ENCODE peak calls at places on chromosomes 2 and 18, in ten cellular contexts. B, T, N, V, G, W, X, L, S and Z are unnamed samples.

GRCh38 chr2:8157621-8158020 is 524.2 kb upstream of the ID2 start:
- DNase-seq in T (no peak), S (no peak), N (no peak), L (no peak), V (no peak), G (no peak), X (no peak), W (no peak), B (no peak), Z (no peak)

GRCh38 chr2:223537669-223538601 is 64.2 kb downstream of the SCG2 start:
- DNase-seq in B (no peak), G (peak), X (peak), V (no peak), N (no peak), S (peak), T (no peak), L (no peak), W (no peak), Z (no peak)

GRCh38 chr18:64165906-64166305 is 17.0 kb upstream of the LINC00305 start:
- DNase-seq in W (no peak), L (no peak), B (no peak), S (no peak), N (no peak), T (peak), X (no peak), G (no peak), V (no peak), Z (no peak)

GRCh38 chr2:72952110-72952823 is 34.9 kb downstream of the EMX1 start:
- DNase-seq in X (no peak), T (no peak), W (peak), S (no peak), B (no peak), N (no peak), G (peak), L (no peak), V (no peak), Z (no peak)

GRCh38 chr2:8565399-8566154 is 116.3 kb upstream of the ID2 start:
- DNase-seq in T (no peak), N (no peak), V (no peak), W (no peak), X (no peak), G (no peak), L (no peak), S (no peak), B (no peak), Z (no peak)

GRCh38 chr2:102273619-102274211 is 37.6 kb upstream of the IL1RL1 start:
- DNase-seq in G (no peak), N (no peak), T (no peak), B (no peak), V (no peak), S (no peak), X (no peak), L (no peak), W (no peak), Z (no peak)

GRCh38 chr18:61722247-61722646 is 170.6 kb downstream of the RNF152 start:
- DNase-seq in G (no peak), L (no peak), T (no peak), B (no peak), V (no peak), N (no peak), X (no peak), S (no peak), W (no peak), Z (no peak)

GRCh38 chr2:160906878-160907277 is 253.3 kb upstream of the TANK start:
- DNase-seq in X (no peak), N (no peak), W (no peak), L (no peak), V (no peak), B (no peak), S (no peak), G (no peak), T (no peak), Z (no peak)

GRCh38 chr2:201532686-201533304 is 81.3 kb downstream of the STRADB start:
- DNase-seq in G (no peak), W (no peak), X (peak), L (no peak), V (peak), T (peak), B (no peak), S (peak), N (no peak), Z (no peak)

GRCh38 chr2:134429886-134430285 is 176.0 kb downstream of the MGAT5 start:
- DNase-seq in N (no peak), G (no peak), V (no peak), T (no peak), L (no peak), X (no peak), S (no peak), B (no peak), W (no peak), Z (no peak)

GRCh38 chr2:186098821-186099220 is 360.2 kb downstream of the FSIP2 start:
- DNase-seq in S (peak), B (no peak), V (no peak), W (no peak), G (no peak), L (no peak), X (no peak), T (no peak), N (no peak), Z (peak)